ENCODE peak calls at places on chromosomes 12 and 14, in nine cellular contexts. E is GM23248, G is GM23338, Y is PC-3, R is neural progenitor cell, U is hepatocyte, I is HCT116, M is SK-N-SH, L is OCI-LY7. F is an unnamed sample.

GRCh38 chr14:43687866-43688265 is 819.2 kb downstream of the FSCB start:
- DNase-seq in Y (peak), E (peak), I (no peak), L (no peak), M (no peak), G (no peak), U (peak), R (no peak), F (no peak)

GRCh38 chr14:50846171-50846880 is 15.4 kb upstream of the NIN start:
- DNase-seq in Y (peak), R (no peak), L (no peak), G (no peak), E (peak), M (no peak), I (no peak), U (peak), F (no peak)

GRCh38 chr12:6925239-6925542 is 2.6 kb upstream of the ATN1 start:
- DNase-seq in I (no peak), G (no peak), M (no peak), R (peak), Y (no peak), U (no peak), L (no peak), E (no peak), F (no peak)

GRCh38 chr14:105173145-105173544 is 4.6 kb upstream of the JAG2 start:
- DNase-seq in Y (no peak), I (no peak), G (no peak), U (no peak), R (no peak), M (no peak), E (no peak), L (no peak), F (no peak)

GRCh38 chr12:13101854-13102375 is 1.6 kb downstream of the GSG1 start:
- DNase-seq in I (no peak), R (no peak), G (no peak), M (no peak), E (peak), U (peak), L (peak), Y (peak), F (peak)

GRCh38 chr12:100573168-100573498 is 351 bp upstream of the GAS2L3 start:
- DNase-seq in G (no peak), I (no peak), Y (no peak), R (no peak), E (no peak), M (no peak), L (no peak), U (no peak), F (no peak)

GRCh38 chr12:104566244-104566993 is 109.7 kb downstream of the CHST11 start:
- DNase-seq in U (no peak), Y (no peak), M (no peak), E (peak), L (no peak), R (no peak), I (no peak), G (no peak), F (no peak)

GRCh38 chr14:105935384-105935783 is 409.0 kb downstream of the TMEM121 start:
- DNase-seq in R (no peak), I (no peak), G (no peak), E (no peak), Y (no peak), U (no peak), M (no peak), L (no peak), F (no peak)

GRCh38 chr12:80332827-80333226 is 111.2 kb upstream of the PTPRQ start:
- DNase-seq in L (no peak), E (no peak), I (no peak), M (no peak), Y (no peak), G (no peak), R (no peak), U (no peak), F (no peak)

GRCh38 chr14:87785868-87786267 is 207.1 kb downstream of the GALC start:
- DNase-seq in L (no peak), I (no peak), U (no peak), E (no peak), Y (no peak), R (no peak), G (no peak), M (no peak), F (no peak)

GRCh38 chr12:47835017-47835830 is 15.5 kb upstream of the HDAC7 start:
- DNase-seq in M (no peak), R (no peak), E (no peak), I (no peak), G (no peak), Y (no peak), U (no peak), L (peak), F (no peak)

GRCh38 chr12:47419500-47419899 is 286.3 kb downstream of the RPAP3 start:
- DNase-seq in Y (no peak), I (no peak), U (no peak), L (no peak), E (peak), G (no peak), R (no peak), M (no peak), F (no peak)

GRCh38 chr12:30930238-30931010 is 3.9 kb downstream of the TSPAN11 start:
- DNase-seq in I (no peak), R (no peak), M (no peak), U (no peak), Y (no peak), E (no peak), G (no peak), L (no peak), F (no peak)

GRCh38 chr14:65949711-65950516 is 536.3 kb upstream of the CCDC196 start:
- DNase-seq in G (no peak), R (no peak), I (peak), E (peak), L (no peak), M (no peak), Y (peak), U (peak), F (no peak)

GRCh38 chr14:99724196-99724891 is 40.2 kb downstream of the CYP46A1 start:
- DNase-seq in I (no peak), E (no peak), Y (no peak), M (no peak), G (no peak), R (no peak), U (no peak), L (no peak), F (no peak)

GRCh38 chr14:93939304-93940229 is 12.4 kb downstream of the FAM181A start:
- DNase-seq in U (peak), I (peak), R (peak), Y (peak), G (peak), M (peak), E (peak), L (peak), F (peak)

GRCh38 chr14:72852194-72852593 is 41.7 kb downstream of the DPF3 start:
- DNase-seq in I (no peak), G (no peak), U (no peak), M (no peak), Y (no peak), R (no peak), E (no peak), L (no peak), F (no peak)

GRCh38 chr14:72849222-72849621 is 44.7 kb downstream of the DPF3 start:
- DNase-seq in G (no peak), I (no peak), L (no peak), Y (no peak), R (no peak), U (no peak), M (no peak), E (no peak), F (no peak)

GRCh38 chr14:72851660-72852059 is 42.2 kb downstream of the DPF3 start:
- DNase-seq in L (no peak), R (no peak), M (no peak), E (no peak), I (no peak), G (no peak), Y (no peak), U (no peak), F (no peak)

GRCh38 chr14:72847721-72848120 is 46.2 kb downstream of the DPF3 start:
- DNase-seq in L (no peak), R (no peak), M (no peak), I (peak), G (peak), E (no peak), Y (peak), U (no peak), F (no peak)

DNA sequence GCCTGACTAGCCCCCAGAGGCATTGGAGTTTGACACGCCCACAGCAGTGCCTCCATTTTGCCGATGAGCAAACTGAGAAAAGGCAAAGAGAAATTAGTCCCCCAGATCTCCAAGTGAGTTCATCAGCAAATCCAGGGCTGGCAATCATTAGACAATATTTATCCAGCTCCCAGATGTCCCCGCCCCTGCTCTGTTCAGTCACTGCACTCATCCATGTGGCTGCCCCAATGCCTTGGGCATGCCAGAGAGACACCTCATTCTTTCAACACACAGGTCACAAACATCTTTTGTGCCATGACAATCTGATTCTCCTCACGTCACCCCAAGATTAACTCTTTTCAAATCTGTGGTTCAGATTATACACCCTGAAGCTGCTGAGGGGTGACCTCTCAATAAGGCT is 43.5 kb downstream of the DPF3 start:
- DNase-seq in U (peak), R (no peak), Y (peak), G (no peak), M (no peak), I (no peak), E (peak), L (no peak), F (no peak)
- H3K4me2 ChIP-seq in U (no peak), R (no peak), Y (no peak), G (no peak), M (no peak), I (no peak), E (no peak), L (no peak), F (no peak)

DNA sequence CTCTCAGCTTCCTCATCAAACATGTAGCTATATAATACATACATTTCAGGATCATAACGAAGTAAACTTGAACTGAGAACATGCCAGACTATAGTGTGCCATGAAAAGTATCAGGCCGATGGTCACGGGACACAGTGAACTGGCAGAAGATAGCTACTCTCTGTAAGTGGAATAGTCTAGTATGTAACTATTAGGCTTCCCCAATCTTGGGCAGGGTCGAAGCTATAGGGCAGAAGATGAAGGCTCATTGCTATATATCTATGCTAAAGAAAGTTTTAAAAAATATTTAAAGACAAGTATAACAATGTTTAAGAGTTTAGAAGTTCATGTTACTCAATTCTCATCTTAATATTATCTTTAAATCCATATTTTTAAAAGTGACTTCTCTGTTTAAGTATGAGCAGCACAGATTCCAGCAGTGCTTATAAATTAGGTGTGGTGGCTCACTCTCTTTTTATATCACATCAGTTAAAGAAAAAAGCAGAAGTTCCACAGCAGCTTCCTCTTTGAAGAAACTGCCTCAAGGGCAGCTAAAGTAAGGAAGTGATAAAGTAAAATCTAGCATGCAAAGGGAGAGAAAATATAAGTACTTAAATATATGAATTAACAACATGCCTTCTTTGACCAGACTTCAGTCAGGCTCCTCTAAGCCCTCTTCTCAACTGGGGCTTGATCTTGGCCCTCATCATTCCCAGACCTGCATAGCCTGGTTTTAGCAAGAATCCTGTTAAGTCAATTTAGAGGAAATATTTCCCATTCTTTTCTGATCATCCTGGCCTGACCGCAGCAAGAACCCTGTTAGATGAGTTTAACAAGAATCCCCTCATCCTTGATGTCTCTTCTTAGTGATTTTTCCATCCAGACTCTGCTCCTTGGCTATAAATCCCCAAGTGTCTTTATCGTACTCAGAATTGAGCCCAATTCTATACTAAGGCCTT is 8.4 kb upstream of the GLIPR1 start:
- DNase-seq in L (peak), U (no peak), I (no peak), R (no peak), Y (no peak), M (no peak), G (no peak), E (no peak), F (no peak)
- H2AFZ ChIP-seq in L (peak), U (no peak), I (no peak), R (no peak), Y (no peak), M (peak), G (no peak), E (no peak), F (no peak)

DNA sequence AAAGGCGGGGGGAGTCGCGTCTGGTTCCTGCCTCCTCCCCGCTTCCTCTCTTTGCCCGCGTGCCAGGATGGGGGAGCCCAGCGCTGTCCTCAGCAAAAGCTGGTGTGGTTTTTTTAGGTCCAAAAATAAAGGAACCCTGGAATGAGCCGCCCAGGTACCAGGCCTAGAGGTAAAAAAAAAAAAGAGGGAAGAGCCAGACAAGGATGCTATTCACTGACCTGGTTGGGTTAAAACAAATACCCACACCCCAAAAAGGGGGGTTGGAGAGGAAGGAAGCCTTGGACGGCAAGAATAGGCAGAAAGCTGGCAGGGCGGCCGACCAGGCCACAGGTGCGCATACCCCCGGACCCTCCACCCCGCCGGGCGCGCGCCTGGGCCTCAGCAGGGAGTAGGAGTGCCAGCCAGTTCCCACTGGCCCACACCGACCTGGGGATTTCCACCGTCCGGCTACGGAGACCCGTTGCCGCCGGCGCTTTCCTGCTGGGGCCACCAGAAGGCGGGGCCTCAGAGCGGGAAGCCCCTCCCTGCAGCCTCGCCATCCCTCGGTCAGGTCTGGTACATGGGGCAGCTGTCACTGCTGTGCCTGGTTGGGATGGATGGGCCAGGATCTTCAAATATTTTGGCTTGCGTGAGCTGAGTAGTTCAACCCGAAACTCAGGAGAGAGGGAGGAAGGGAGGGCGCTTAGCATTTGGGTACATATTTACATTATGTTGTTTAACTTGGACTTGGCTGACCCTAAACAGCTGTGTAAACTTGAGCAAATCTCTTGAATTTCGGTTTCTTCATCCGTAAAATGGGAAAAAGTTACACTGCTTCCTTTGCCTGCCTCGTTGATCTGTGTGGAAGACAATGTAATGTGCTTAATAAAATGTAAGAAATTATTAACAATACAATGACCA is 5.4 kb upstream of the IRF2BPL start:
- DNase-seq in Y (peak), L (peak), E (peak), U (peak), R (peak), I (no peak), G (peak), M (peak), F (peak)
- TF ChIP-seq EZH2phosphoT487 in Y (no peak), L (no peak), E (no peak), U (no peak), R (no peak), I (no peak), G (no peak), M (no peak), F (no peak)

DNA sequence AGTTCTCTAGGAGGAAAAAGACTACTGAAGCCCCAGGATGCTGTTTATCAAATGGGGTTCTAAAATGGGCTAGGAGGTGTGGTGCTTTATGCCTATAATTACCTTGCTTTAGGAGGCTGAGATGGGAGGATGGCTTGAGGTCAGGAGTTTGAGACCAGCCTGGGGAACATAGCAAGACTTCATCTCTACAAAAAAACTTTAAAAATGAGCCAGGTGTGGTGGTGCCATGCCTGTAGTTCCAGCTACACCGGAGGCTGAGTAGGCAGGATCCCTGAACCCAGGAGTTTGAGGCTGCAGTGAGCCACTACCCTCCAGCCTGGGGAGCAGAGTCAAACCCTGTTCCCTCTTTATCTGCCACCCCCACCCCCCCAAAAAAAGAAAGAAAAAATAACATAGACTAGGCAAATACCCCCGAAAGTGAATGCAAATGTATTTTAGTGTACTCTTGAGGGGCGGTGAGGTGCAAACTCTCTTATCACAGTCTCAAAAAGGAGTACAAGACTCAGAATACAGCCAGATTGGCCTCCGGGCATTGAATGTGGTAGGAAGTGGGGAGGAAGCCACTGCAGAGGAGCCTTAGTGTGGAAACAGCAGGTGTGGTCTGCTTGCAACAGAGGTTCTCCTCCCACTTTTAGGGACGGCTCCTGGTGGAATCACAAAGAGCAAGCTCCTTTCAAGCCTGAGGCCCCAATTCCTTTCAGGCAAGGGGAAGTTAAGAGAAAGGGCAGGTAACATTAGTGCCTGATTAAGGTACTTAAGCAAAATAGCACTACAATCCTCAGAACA is 23.5 kb upstream of the SLC2A3 start:
- DNase-seq in U (peak), G (peak), I (no peak), Y (peak), M (no peak), L (peak), R (peak), E (peak), F (peak)
- H3K4me2 ChIP-seq in U (peak), G (peak), I (peak), Y (no peak), M (peak), L (peak), R (peak), E (peak), F (peak)

GRCh38 chr12:50282581-50283229 is 615 bp downstream of the LIMA1 start:
- DNase-seq in E (peak), R (no peak), Y (peak), U (no peak), G (no peak), L (no peak), M (no peak), I (no peak), F (no peak)
- H2AFZ ChIP-seq in E (peak), R (peak), Y (peak), U (peak), G (peak), L (peak), M (peak), I (no peak), F (peak)

GRCh38 chr14:76205708-76206107 is 54.0 kb downstream of the GPATCH2L start:
- DNase-seq in U (no peak), E (no peak), Y (no peak), M (no peak), G (no peak), R (no peak), L (no peak), I (no peak), F (no peak)

GRCh38 chr14:76201162-76201561 is 49.4 kb downstream of the GPATCH2L start:
- DNase-seq in L (no peak), M (no peak), E (peak), Y (peak), R (no peak), I (no peak), G (no peak), U (no peak), F (no peak)

GRCh38 chr14:76208340-76208739 is 56.6 kb downstream of the GPATCH2L start:
- DNase-seq in I (no peak), Y (no peak), U (no peak), E (no peak), M (no peak), R (no peak), L (no peak), G (peak), F (no peak)

GRCh38 chr14:76204436-76205230 is 52.9 kb downstream of the GPATCH2L start:
- DNase-seq in L (no peak), E (no peak), U (no peak), I (no peak), Y (no peak), M (no peak), G (no peak), R (no peak), F (no peak)

GRCh38 chr14:76203086-76204001 is 51.6 kb downstream of the GPATCH2L start:
- DNase-seq in I (no peak), E (peak), G (no peak), M (no peak), L (no peak), U (peak), R (no peak), Y (peak), F (no peak)
- TF ChIP-seq EZH2phosphoT487 in I (no peak), E (no peak), G (no peak), M (no peak), L (no peak), U (no peak), R (no peak), Y (no peak), F (no peak)

DNA sequence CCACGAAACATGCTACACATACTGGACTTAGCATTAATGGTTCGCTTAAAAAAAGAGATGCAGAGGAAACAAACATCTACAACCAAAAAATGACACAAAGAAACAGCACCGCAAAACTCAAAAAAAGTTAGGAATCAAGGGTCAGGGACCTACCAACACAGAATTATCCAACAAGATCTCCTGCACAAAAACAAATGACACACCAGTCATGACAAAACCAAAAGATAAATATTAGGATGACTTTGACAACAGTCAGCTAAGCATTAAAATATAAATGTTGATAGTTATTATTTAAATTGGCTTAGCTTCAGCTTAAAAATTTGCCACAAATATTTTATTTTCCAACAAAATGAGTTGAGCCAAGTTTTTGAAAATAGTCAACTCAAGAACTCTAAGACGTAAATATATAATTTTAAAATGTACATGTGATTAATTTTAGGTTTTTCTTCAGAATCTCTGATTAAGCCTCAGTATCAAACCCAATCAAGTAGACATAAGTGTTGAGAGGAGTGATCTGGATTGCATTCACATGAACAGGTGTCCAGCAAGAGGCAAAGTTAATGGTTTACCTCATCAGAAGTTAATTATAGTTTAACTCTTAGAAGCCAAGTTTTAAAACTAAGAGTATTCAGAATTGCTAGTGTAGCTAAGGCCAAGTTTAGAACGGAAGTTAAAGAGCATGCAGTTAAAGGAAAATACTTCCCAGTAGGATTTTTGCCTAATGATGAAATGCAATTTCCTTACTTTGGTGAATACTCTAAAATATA is 79.9 kb downstream of the HEATR5A start:
- DNase-seq in L (no peak), M (no peak), I (no peak), U (no peak), E (no peak), G (no peak), R (no peak), Y (peak), F (no peak)
- H3K4me2 ChIP-seq in L (no peak), M (no peak), I (no peak), U (no peak), E (no peak), G (no peak), R (no peak), Y (peak), F (no peak)